ENCODE peak calls at places on chromosomes 12 and 14, in nine cellular contexts. L, X, U, Y, S, T, O, K and D are unnamed samples. For H3K4me1 and H3K36me3, the result is how much of the 10 kb centered on the place peaks cover.

GRCh38 chr14:94593376-94593748 is 12.1 kb downstream of the SERPINA5 start:
- DNase-seq in L (no peak), X (no peak), K (no peak), S (no peak), T (no peak), Y (no peak), U (no peak), O (no peak), D (no peak)

GRCh38 chr12:42145197-42145549 is 499 bp upstream of the GXYLT1 start:
- DNase-seq in U (no peak), S (no peak), O (no peak), L (no peak), X (no peak), T (peak), Y (no peak), K (peak), D (no peak)

GRCh38 chr12:75457191-75457590 is 23.4 kb upstream of the GLIPR1 start:
- DNase-seq in L (no peak), O (no peak), U (no peak), X (no peak), T (no peak), K (no peak), Y (no peak), S (no peak), D (no peak)

GRCh38 chr12:53623526-53623925 is 2.7 kb downstream of the ATF7 start:
- DNase-seq in O (no peak), X (no peak), T (no peak), K (no peak), S (no peak), Y (peak), L (no peak), U (no peak), D (peak)

GRCh38 chr14:37992489-37992888 is 215.2 kb upstream of the SSTR1 start:
- DNase-seq in U (no peak), O (no peak), Y (no peak), L (no peak), T (peak), X (no peak), S (no peak), K (no peak), D (no peak)

GRCh38 chr14:67695394-67695949 is at the start of gene RDH11:
- DNase-seq in T (peak), U (peak), L (peak), K (peak), Y (peak), S (peak), X (peak), O (peak), D (peak)

GRCh38 chr14:105358943-105359342 is 39.4 kb upstream of the TEX22 start:
- DNase-seq in K (no peak), U (no peak), L (no peak), T (no peak), O (no peak), Y (no peak), S (no peak), X (no peak), D (no peak)

GRCh38 chr14:96135285-96135684 is 69.4 kb upstream of the BDKRB2 start:
- DNase-seq in K (no peak), L (no peak), Y (peak), U (no peak), O (no peak), X (no peak), T (no peak), S (no peak), D (peak)

GRCh38 chr12:109581856-109582255 is 8.3 kb downstream of the MVK start:
- DNase-seq in Y (peak), X (no peak), U (peak), K (no peak), O (no peak), T (no peak), L (no peak), S (no peak), D (no peak)

GRCh38 chr14:83316356-83316755 is 1782.7 kb upstream of the SEL1L start:
- DNase-seq in Y (no peak), L (no peak), K (no peak), T (no peak), X (no peak), U (no peak), O (no peak), S (no peak), D (no peak)

GRCh38 chr12:3988519-3989217 is 115.5 kb upstream of the PARP11 start:
- DNase-seq in L (no peak), O (no peak), X (peak), U (no peak), K (no peak), S (no peak), T (no peak), Y (no peak), D (no peak)

GRCh38 chr14:75427126-75427481 is 718 bp upstream of the JDP2 start:
- DNase-seq in S (no peak), X (no peak), K (no peak), Y (no peak), O (no peak), U (peak), T (no peak), L (peak), D (no peak)

GRCh38 chr14:63492391-63492790 is 50.8 kb downstream of the PPP2R5E start:
- DNase-seq in T (no peak), K (peak), L (no peak), S (no peak), X (no peak), U (no peak), O (no peak), Y (peak), D (no peak)

GRCh38 chr12:103431387-103431786 is 64.4 kb downstream of the C12orf42 start:
- DNase-seq in X (no peak), Y (no peak), T (no peak), S (no peak), K (no peak), O (no peak), U (no peak), L (no peak), D (no peak)

GRCh38 chr14:76769636-76770292 is 8.5 kb downstream of the VASH1 start:
- DNase-seq in X (no peak), O (peak), K (no peak), L (no peak), T (no peak), U (no peak), S (peak), Y (no peak), D (no peak)

GRCh38 chr12:51887476-51888315 is at the start of gene ANKRD33:
- DNase-seq in U (no peak), T (peak), Y (no peak), L (no peak), X (no peak), O (no peak), K (no peak), S (no peak), D (no peak)

GRCh38 chr12:90757957-90758356 is 197.0 kb downstream of the CCER1 start:
- DNase-seq in Y (no peak), O (no peak), T (no peak), L (no peak), S (no peak), K (no peak), U (no peak), X (no peak), D (no peak)

GRCh38 chr14:94640721-94641631 is 28.8 kb downstream of the SERPINA3 start:
- DNase-seq in Y (no peak), K (no peak), L (no peak), X (no peak), U (no peak), S (no peak), O (no peak), T (no peak), D (no peak)

GRCh38 chr14:55381561-55381960 is 30.1 kb downstream of the ATG14 start:
- DNase-seq in T (no peak), L (no peak), S (no peak), U (no peak), X (no peak), Y (no peak), K (no peak), O (no peak), D (no peak)

GRCh38 chr14:57686317-57686716 is 179.6 kb downstream of the SLC35F4 start:
- DNase-seq in X (no peak), O (no peak), K (no peak), U (no peak), Y (no peak), S (no peak), L (no peak), T (no peak), D (no peak)

GRCh38 chr12:94676011-94676709 is 25.8 kb upstream of the TMCC3 start:
- DNase-seq in X (peak), O (peak), L (peak), U (peak), S (no peak), Y (no peak), T (no peak), K (no peak), D (no peak)

GRCh38 chr14:45096218-45096617 is 12.3 kb downstream of the PRPF39 start:
- DNase-seq in X (no peak), U (no peak), K (peak), S (no peak), O (no peak), Y (no peak), L (no peak), T (no peak), D (no peak)

DNA sequence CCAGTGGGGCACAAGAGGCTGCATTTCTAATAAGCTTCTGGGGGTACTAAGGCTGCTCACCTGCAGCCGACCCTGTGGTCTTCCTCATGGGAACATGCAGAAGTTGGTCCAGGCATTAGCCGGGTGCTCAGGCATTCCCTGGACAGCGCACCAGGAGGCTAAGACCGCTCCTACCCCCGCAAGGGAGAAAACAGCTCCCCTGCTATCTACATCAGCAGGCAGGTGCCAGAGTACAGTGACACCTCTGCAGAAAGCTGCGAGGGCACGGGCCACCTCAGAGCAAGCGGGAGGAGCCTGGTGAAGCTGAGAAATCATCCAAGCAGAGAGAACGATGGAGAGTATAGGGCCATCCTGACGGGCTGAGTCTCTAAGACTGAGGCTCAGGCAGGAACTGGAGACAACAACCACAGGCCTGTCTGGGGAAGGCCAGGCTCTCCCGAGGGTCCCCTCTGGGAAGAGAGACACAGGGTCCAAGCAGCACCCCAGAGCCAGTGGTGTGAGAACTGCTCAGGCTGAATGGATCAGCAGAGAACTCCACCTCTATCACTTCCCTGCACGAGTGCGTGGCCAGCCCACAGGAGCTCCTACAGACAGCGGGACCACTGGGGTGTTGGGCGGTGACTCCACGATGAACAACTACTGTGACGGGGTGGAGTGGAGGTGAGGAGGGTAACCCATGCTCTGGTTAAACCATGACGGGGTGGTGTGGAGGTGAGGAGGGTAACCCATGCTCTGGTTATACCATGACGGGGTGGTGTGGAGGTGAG is 62.1 kb downstream of the AMN start:
- DNase-seq in T (no peak), K (no peak), Y (no peak), L (no peak), X (no peak), O (no peak), S (no peak), U (no peak), D (no peak)
- H3K4me1 ChIP-seq in T (under half), K (under half), Y (under half), L (under half), X (under half), O (under half), S (under half), U (under half), D (under half)

GRCh38 chr14:32012062-32012461 is 65.0 kb upstream of the ARHGAP5 start:
- DNase-seq in K (peak), T (no peak), X (no peak), L (no peak), U (no peak), Y (no peak), S (no peak), O (no peak), D (no peak)

GRCh38 chr14:32012571-32012970 is 64.5 kb upstream of the ARHGAP5 start:
- DNase-seq in O (no peak), L (no peak), U (no peak), X (no peak), Y (no peak), T (no peak), S (no peak), K (no peak), D (no peak)

GRCh38 chr14:32011225-32011624 is 65.9 kb upstream of the ARHGAP5 start:
- DNase-seq in Y (peak), X (no peak), U (no peak), O (no peak), K (peak), T (no peak), S (no peak), L (no peak), D (no peak)

GRCh38 chr14:32014498-32014897 is 62.6 kb upstream of the ARHGAP5 start:
- DNase-seq in U (no peak), Y (no peak), X (no peak), L (no peak), O (no peak), K (no peak), S (no peak), T (no peak), D (no peak)

GRCh38 chr14:32013083-32013482 is 64.0 kb upstream of the ARHGAP5 start:
- DNase-seq in L (no peak), U (no peak), O (no peak), K (no peak), T (peak), Y (no peak), X (no peak), S (no peak), D (no peak)
- TF ChIP-seq CTCF in L (no peak), U (no peak), O (no peak), K (peak), T (peak), Y (no peak), X (no peak), S (no peak), D (no peak)

GRCh38 chr12:132633901-132634300 is 15.3 kb downstream of the P2RX2 start:
- DNase-seq in X (no peak), O (no peak), U (no peak), T (no peak), S (no peak), Y (no peak), L (no peak), K (no peak), D (no peak)
- H3K36me3 ChIP-seq in X (under half), O (half or more), U (half or more), T (half or more), S (under half), Y (under half), L (half or more), K (half or more), D (half or more)

DNA sequence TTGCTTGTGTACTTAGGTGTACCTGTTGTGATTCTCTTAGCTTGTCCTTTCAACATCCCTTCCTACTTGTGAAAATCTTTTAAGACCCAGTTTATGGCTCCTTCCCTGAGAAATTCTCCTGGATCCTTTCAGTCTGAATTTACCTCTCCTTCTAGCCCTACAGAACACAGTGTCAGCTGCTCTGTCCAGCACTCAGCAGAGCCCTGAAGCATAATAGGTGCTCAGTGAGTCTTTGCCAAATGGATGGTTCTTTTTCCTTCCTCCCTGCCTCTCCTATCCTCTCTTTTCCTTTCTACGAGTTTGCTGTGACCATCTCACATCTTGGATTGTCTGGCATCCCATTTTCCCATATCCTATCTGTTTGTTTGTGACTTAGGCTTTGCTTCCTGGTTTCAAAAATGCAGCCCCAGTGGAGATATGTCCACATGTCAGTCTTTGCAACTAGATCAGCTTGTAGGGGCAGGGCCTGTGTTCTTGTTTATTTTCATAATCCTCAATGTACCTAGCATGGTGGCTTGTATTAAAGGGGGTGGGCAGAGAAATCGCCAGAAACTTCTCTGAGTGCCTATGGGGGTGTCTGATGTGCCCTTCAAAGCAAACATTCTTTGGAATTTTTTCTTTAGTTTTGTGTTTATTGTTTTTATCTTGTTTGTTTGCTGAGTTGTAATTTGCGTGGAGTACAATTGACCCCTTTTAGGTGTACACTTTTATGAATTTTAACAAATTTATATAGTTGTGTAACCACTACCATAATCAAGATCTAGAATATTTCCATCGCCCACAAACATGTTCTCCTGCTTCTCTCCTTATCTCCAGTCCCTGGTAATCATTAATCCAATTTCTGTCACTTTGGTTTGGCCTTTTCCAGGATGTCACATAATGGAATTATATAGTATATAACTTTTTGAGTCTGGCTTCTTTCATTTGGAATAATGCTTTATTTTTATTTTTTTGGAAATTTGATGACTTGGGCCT is 62.8 kb downstream of the SMOC1 start:
- DNase-seq in L (no peak), S (no peak), K (no peak), T (no peak), X (no peak), O (no peak), Y (no peak), U (no peak), D (no peak)
- H3K4me1 ChIP-seq in L (under half), S (under half), K (under half), T (under half), X (under half), O (under half), Y (under half), U (under half), D (under half)